ENCODE peak calls at places on chromosome 17, in seven cellular contexts. E is hepatocyte, Z is esophagus muscularis mucosa, H is endodermal cell, X is neural progenitor cell, B is left ventricle myocardium inferior, K is pancreas. L is an unnamed sample.
A peak's percentile ranks its signal among the peaks of the same experiment; 100 is the strongest.

GRCh38 chr17:81002409-81003361 is 11.0 kb downstream of the CHMP6 start:
- DNase-seq in X (no peak), E (no peak), Z (no peak), B (peak; percentile 63), K (no peak), H (no peak), L (peak; percentile 52)

GRCh38 chr17:36935681-36936454 is 1.4 kb upstream of the LHX1 start:
- DNase-seq in K (no peak), Z (no peak), E (no peak), B (no peak), X (peak; percentile 63), H (peak; percentile 94), L (no peak)

GRCh38 chr17:41910701-41911391 is 7.9 kb downstream of the ACLY start:
- DNase-seq in E (no peak), H (no peak), Z (no peak), X (no peak), K (no peak), B (no peak), L (no peak)

GRCh38 chr17:13346081-13346533 is 255.6 kb downstream of the HS3ST3A1 start:
- DNase-seq in X (no peak), K (no peak), E (peak; percentile 54), B (no peak), Z (no peak), H (peak; percentile 86), L (no peak)

GRCh38 chr17:7396147-7396546 is 1.8 kb upstream of the PLSCR3 start:
- DNase-seq in H (peak; percentile 46), E (no peak), K (no peak), Z (no peak), B (no peak), X (no peak), L (no peak)

GRCh38 chr17:63701477-63702222 is 1.7 kb upstream of the LIMD2 start:
- DNase-seq in Z (no peak), K (no peak), X (no peak), E (no peak), B (peak; percentile 35), H (peak; percentile 53), L (peak; percentile 65)

GRCh38 chr17:65324574-65324973 is 187.4 kb downstream of the RGS9 start:
- DNase-seq in H (no peak), B (no peak), Z (no peak), K (no peak), X (no peak), E (no peak), L (no peak)

GRCh38 chr17:59287452-59287851 is 44.0 kb upstream of the YPEL2 start:
- DNase-seq in K (no peak), E (no peak), B (no peak), H (no peak), Z (no peak), X (no peak), L (no peak)

GRCh38 chr17:46167267-46167666 is 26.0 kb downstream of the KANSL1 start:
- DNase-seq in K (no peak), Z (no peak), X (no peak), B (no peak), H (no peak), E (no peak), L (no peak)

GRCh38 chr17:79944251-79944812 is 91.3 kb downstream of the TBC1D16 start:
- DNase-seq in E (no peak), X (no peak), Z (no peak), B (peak; percentile 12), K (no peak), H (peak; percentile 56), L (peak; percentile 38)

GRCh38 chr17:7593296-7593695 is 3.4 kb upstream of the SOX15 start:
- DNase-seq in X (no peak), Z (no peak), K (no peak), E (no peak), B (no peak), H (peak; percentile 51), L (no peak)

GRCh38 chr17:13266596-13266995 is 248.8 kb upstream of the ELAC2 start:
- DNase-seq in H (no peak), B (no peak), E (no peak), K (no peak), X (no peak), Z (no peak), L (no peak)

GRCh38 chr17:41418116-41418860 is 6.1 kb downstream of the KRT37 start:
- DNase-seq in Z (no peak), K (no peak), X (no peak), B (no peak), E (no peak), H (no peak), L (no peak)

GRCh38 chr17:82429824-82430223 is 11.4 kb upstream of the OGFOD3 start:
- DNase-seq in K (no peak), Z (no peak), E (no peak), H (no peak), X (no peak), B (no peak), L (no peak)

GRCh38 chr17:50423553-50424159 is 2.4 kb upstream of the ACSF2 start:
- DNase-seq in X (no peak), E (peak; percentile 45), H (no peak), K (peak; percentile 36), Z (no peak), B (no peak), L (no peak)

GRCh38 chr17:61338000-61338864 is 61.4 kb upstream of the TBX2 start:
- DNase-seq in Z (no peak), K (no peak), B (no peak), X (no peak), H (no peak), E (peak; percentile 28), L (no peak)

GRCh38 chr17:62911106-62911505 is 54.9 kb upstream of the TANC2 start:
- DNase-seq in Z (no peak), X (no peak), H (peak; percentile 32), B (no peak), E (no peak), K (no peak), L (no peak)

GRCh38 chr17:45172541-45173286 is 11.0 kb downstream of the HEXIM2 start:
- DNase-seq in Z (no peak), E (peak; percentile 64), X (peak; percentile 62), B (peak; percentile 61), K (peak; percentile 87), H (peak; percentile 87), L (peak; percentile 80)

GRCh38 chr17:80850109-80850508 is 141.5 kb upstream of the CHMP6 start:
- DNase-seq in H (no peak), Z (no peak), E (no peak), B (no peak), X (no peak), K (no peak), L (no peak)

GRCh38 chr17:15947976-15948752 is 3.2 kb downstream of the ADORA2B start:
- DNase-seq in E (no peak), B (no peak), Z (no peak), K (no peak), X (no peak), H (peak; percentile 50), L (no peak)

GRCh38 chr17:37081287-37081686 is 132.5 kb downstream of the AATF start:
- DNase-seq in B (no peak), E (no peak), H (peak; percentile 63), K (no peak), Z (no peak), X (no peak), L (no peak)

GRCh38 chr17:78879679-78880186 is 23.3 kb downstream of the CEP295NL start:
- DNase-seq in E (peak; percentile 66), K (no peak), H (no peak), B (peak; percentile 81), X (no peak), Z (peak; percentile 95), L (no peak)

GRCh38 chr17:19948100-19948943 is 29.3 kb downstream of the AKAP10 start:
- DNase-seq in E (no peak), Z (no peak), B (no peak), H (no peak), X (peak; percentile 14), K (no peak), L (no peak)

GRCh38 chr17:4161179-4161559 is 18.2 kb downstream of the CYB5D2 start:
- DNase-seq in B (no peak), X (no peak), Z (no peak), H (peak; percentile 80), K (no peak), E (peak; percentile 76), L (no peak)
- TF ChIP-seq CTCF in B (no peak), X (no peak), Z (no peak), H (no peak), K (no peak), E (no peak), L (no peak)

GRCh38 chr17:4515501-4515900 is 16.8 kb downstream of the SPNS2 start:
- DNase-seq in H (no peak), X (no peak), B (no peak), Z (no peak), E (no peak), K (peak; percentile 95), L (no peak)
- H3K27ac ChIP-seq in H (no peak overlapping the region), X (no peak overlapping the region), B (no peak overlapping the region), Z (peak overlapping the region; percentile 16), E (peak overlapping the region; percentile 33), K (peak overlapping the region; percentile 86), L (no peak overlapping the region)

DNA sequence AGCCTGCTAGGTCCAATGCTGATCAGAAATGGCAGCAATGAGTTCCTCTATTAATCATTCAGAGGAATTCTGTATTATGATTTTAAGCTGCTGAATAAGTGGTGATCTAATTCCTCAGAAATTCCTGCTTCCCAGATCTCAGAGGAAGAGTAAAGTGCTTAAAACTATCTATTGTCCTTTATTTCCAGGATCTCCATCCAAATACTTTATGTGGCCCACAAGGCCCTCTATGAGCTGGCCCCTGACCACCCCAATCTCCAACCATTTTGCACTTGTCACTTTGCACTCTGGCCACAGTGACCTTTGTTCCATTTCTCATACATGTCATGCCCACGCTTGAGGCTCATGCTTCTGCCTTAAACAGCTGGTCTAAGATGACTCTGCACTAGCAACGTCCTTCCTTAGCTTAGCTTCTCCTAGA is 93.7 kb downstream of the CA10 start:
- DNase-seq in Z (no peak), K (no peak), B (no peak), X (no peak), E (no peak), H (no peak), L (no peak)
- H3K4me1 ChIP-seq in Z (peaks cover 6% of the 10 kb centered on the region), K (no peaks in the 10 kb centered on the region), B (no peaks in the 10 kb centered on the region), X (no peaks in the 10 kb centered on the region), E (no peaks in the 10 kb centered on the region), H (no peaks in the 10 kb centered on the region), L (no peaks in the 10 kb centered on the region)

GRCh38 chr17:8947201-8947600 is 18.3 kb downstream of the PIK3R5 start:
- DNase-seq in Z (no peak), E (no peak), K (no peak), B (no peak), H (no peak), X (no peak), L (no peak)
- TF ChIP-seq CTCF in Z (no peak), E (no peak), K (no peak), B (no peak), H (no peak), X (no peak), L (no peak)

GRCh38 chr17:76775021-76775420 is 37.1 kb downstream of the MFSD11 start:
- DNase-seq in E (no peak), H (no peak), B (no peak), Z (no peak), X (no peak), K (no peak), L (no peak)

GRCh38 chr17:76772842-76773521 is 35.1 kb downstream of the MFSD11 start:
- DNase-seq in K (no peak), B (no peak), Z (no peak), H (peak; percentile 54), X (peak; percentile 65), E (peak; percentile 78), L (no peak)
- H3K27ac ChIP-seq in K (no peak overlapping the region), B (peak overlapping the region; percentile 56), Z (peak overlapping the region; percentile 20), H (no peak overlapping the region), X (no peak overlapping the region), E (peak overlapping the region; percentile 85), L (no peak overlapping the region)

GRCh38 chr17:73284906-73285602 is 23.4 kb upstream of the CPSF4L start:
- DNase-seq in Z (no peak), H (no peak), E (no peak), K (no peak), B (no peak), X (no peak), L (no peak)
- H3K4me1 ChIP-seq in Z (peaks cover 78% of the 10 kb centered on the region), H (peaks cover 22% of the 10 kb centered on the region), E (peaks cover 31% of the 10 kb centered on the region), K (peaks cover 39% of the 10 kb centered on the region), B (peaks cover 87% of the 10 kb centered on the region), X (peaks cover 31% of the 10 kb centered on the region), L (peaks cover 5% of the 10 kb centered on the region)

L was measured in right lobe of liver.